ENCODE peak calls at places on chromosome 16, in ten cellular contexts. O, B, T, U, A, K, W, P, C and I are unnamed samples.

GRCh38 chr16:3810818-3811217 is 69.7 kb downstream of the CREBBP start:
- DNase-seq in O (no peak), B (no peak), T (no peak), U (no peak), A (no peak), K (no peak), W (no peak), P (no peak), C (no peak), I (no peak)

GRCh38 chr16:74586948-74587347 is 20.0 kb downstream of the GLG1 start:
- DNase-seq in O (no peak), B (no peak), T (no peak), U (no peak), A (no peak), K (no peak), W (no peak), P (no peak), C (no peak), I (no peak)

GRCh38 chr16:80039777-80040176 is 439.2 kb upstream of the MAF start:
- DNase-seq in O (no peak), B (no peak), T (no peak), U (no peak), A (no peak), K (no peak), W (no peak), P (no peak), C (no peak), I (no peak)

GRCh38 chr16:70750893-70751467 is 50.0 kb downstream of the VAC14 start:
- DNase-seq in O (peak; percentile 68), B (peak; percentile 70), T (no peak), U (peak; percentile 82), A (no peak), K (no peak), W (peak; percentile 55), P (no peak), C (no peak), I (peak; percentile 88)

GRCh38 chr16:51121009-51121347 is 30.1 kb downstream of the SALL1 start:
- DNase-seq in O (no peak), B (no peak), T (no peak), U (no peak), A (no peak), K (no peak), W (no peak), P (no peak), C (no peak), I (no peak)

GRCh38 chr16:21618261-21618660 is 18.9 kb downstream of the METTL9 start:
- DNase-seq in O (no peak), B (no peak), T (no peak), U (no peak), A (no peak), K (no peak), W (no peak), P (no peak), C (no peak), I (no peak)

GRCh38 chr16:57797526-57798266 is 4.6 kb downstream of the KIFC3 start:
- DNase-seq in O (no peak), B (no peak), T (no peak), U (peak; percentile 87), A (no peak), K (peak; percentile 96), W (no peak), P (peak; percentile 90), C (no peak), I (no peak)

GRCh38 chr16:30887927-30888326 is 6.0 kb downstream of the BCL7C start:
- DNase-seq in O (no peak), B (no peak), T (no peak), U (no peak), A (no peak), K (no peak), W (no peak), P (no peak), C (no peak), I (no peak)

GRCh38 chr16:58755989-58756649 is 22.0 kb upstream of the GOT2 start:
- DNase-seq in O (peak; percentile 65), B (peak; percentile 67), T (peak; percentile 56), U (no peak), A (no peak), K (peak; percentile 81), W (peak; percentile 74), P (peak; percentile 19), C (peak; percentile 9), I (peak; percentile 74)

GRCh38 chr16:12097523-12098428 is 121.2 kb downstream of the SNX29 start:
- DNase-seq in O (peak; percentile 51), B (peak; percentile 54), T (no peak), U (peak; percentile 59), A (peak; percentile 55), K (peak; percentile 62), W (no peak), P (no peak), C (no peak), I (peak; percentile 42)

GRCh38 chr16:88349153-88349902 is 33.4 kb upstream of the ZNF469 start:
- DNase-seq in O (no peak), B (no peak), T (no peak), U (no peak), A (no peak), K (no peak), W (no peak), P (no peak), C (no peak), I (no peak)

GRCh38 chr16:69890114-69890890 is 60.8 kb upstream of the CLEC18A start:
- DNase-seq in O (peak; percentile 64), B (peak; percentile 71), T (no peak), U (no peak), A (peak; percentile 44), K (no peak), W (peak; percentile 28), P (peak; percentile 54), C (no peak), I (no peak)

GRCh38 chr16:68658258-68658973 is 13.3 kb downstream of the CDH3 start:
- DNase-seq in O (no peak), B (no peak), T (no peak), U (peak; percentile 44), A (peak; percentile 63), K (peak; percentile 48), W (no peak), P (no peak), C (no peak), I (peak; percentile 53)

GRCh38 chr16:11148045-11148444 is 108.0 kb downstream of the SOCS1 start:
- DNase-seq in O (no peak), B (no peak), T (no peak), U (no peak), A (no peak), K (no peak), W (no peak), P (no peak), C (no peak), I (no peak)

GRCh38 chr16:85936761-85937343 is 37.9 kb downstream of the IRF8 start:
- DNase-seq in O (no peak), B (no peak), T (no peak), U (no peak), A (no peak), K (no peak), W (no peak), P (no peak), C (no peak), I (no peak)
- H3K4me3 ChIP-seq in O (no peak overlapping the region), B (no peak overlapping the region), T (peak overlapping the region; percentile 8), U (no peak overlapping the region), A (no peak overlapping the region), K (no peak overlapping the region), W (no peak overlapping the region), P (no peak overlapping the region), C (no peak overlapping the region), I (no peak overlapping the region)

DNA sequence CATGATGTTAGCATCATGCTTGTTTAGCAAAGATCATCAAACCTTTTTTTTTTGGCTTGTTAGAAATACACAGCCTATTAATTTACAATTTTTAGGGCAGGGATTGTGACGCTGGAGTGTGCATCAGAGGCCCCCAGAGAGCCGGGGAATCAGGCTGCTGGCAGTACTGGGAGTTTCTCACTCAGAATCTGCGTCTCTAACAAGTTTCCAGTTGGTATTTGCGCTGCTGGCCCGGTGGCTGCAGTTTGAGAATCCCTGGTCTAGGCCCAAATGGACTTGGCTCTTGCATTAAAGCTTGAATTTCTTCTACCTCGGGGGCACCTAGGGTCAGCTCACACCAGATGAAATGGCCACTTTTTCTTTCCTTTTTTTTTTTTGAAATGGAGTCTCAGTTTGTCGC is 150.9 kb upstream of the CIBAR2 start:
- DNase-seq in O (no peak), B (no peak), T (no peak), U (no peak), A (no peak), K (no peak), W (no peak), P (no peak), C (no peak), I (no peak)
- H3K27me3 ChIP-seq in O (no peaks in the 10 kb centered on the region), B (peaks cover 8% of the 10 kb centered on the region), T (no peaks in the 10 kb centered on the region), U (no peaks in the 10 kb centered on the region), A (no peaks in the 10 kb centered on the region), K (no peaks in the 10 kb centered on the region), W (no peaks in the 10 kb centered on the region), P (no peaks in the 10 kb centered on the region), C (no peaks in the 10 kb centered on the region), I (no peaks in the 10 kb centered on the region)

GRCh38 chr16:84065536-84066132 is 23.0 kb upstream of the SLC38A8 start:
- DNase-seq in O (no peak), B (no peak), T (no peak), U (peak; percentile 40), A (no peak), K (peak; percentile 62), W (peak; percentile 68), P (no peak), C (no peak), I (peak; percentile 9)
- H3K36me3 ChIP-seq in O (peaks cover 99% of the 10 kb centered on the region), B (peaks cover 50% of the 10 kb centered on the region), T (peaks cover 64% of the 10 kb centered on the region), U (peaks cover 96% of the 10 kb centered on the region), A (peaks cover 35% of the 10 kb centered on the region), K (peaks cover 11% of the 10 kb centered on the region), W (no peaks in the 10 kb centered on the region), P (peaks cover 47% of the 10 kb centered on the region), C (peaks cover 29% of the 10 kb centered on the region), I (peaks cover 9% of the 10 kb centered on the region)

DNA sequence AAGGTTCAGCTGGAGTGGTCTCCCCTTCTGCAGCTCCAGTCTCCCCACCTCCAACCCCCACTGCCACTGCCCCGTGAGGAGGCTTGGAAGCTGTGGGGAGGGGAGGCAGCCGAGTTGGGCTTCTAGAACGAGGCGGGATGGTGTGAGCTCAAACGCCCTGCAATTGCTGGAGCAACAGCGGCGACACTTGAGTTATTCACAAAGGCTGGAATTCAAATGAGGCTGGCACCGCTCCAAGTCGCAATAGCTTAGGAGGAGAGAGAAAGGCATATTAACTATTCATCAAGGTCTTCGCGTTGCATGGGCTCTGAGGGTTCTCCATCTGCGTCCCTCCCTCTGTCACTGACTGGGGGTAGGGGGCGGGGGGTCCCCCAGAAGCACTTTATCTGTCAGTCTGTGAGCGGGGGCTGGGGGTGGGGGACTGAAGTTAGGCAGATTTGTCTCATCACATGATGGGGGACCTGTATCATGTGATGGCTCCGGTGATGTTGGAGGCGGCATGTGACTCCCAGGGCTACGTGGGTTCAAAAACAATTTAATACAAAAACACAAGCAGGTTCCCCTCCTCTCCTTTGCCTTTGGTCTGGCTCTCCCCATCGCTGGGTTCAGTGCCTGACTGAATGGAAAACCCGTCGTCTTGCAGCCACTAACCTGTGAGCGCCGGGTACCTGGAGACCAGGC is 70.5 kb downstream of the RBBP6 start:
- DNase-seq in O (peak; percentile 26), B (peak; percentile 11), T (no peak), U (peak; percentile 74), A (no peak), K (no peak), W (peak; percentile 37), P (peak; percentile 4), C (no peak), I (no peak)
- H3K4me3 ChIP-seq in O (peak overlapping the region; percentile 40), B (peak overlapping the region; percentile 22), T (no peak overlapping the region), U (peak overlapping the region; percentile 21), A (no peak overlapping the region), K (no peak overlapping the region), W (no peak overlapping the region), P (no peak overlapping the region), C (peak overlapping the region; percentile 0), I (no peak overlapping the region)

GRCh38 chr16:83727018-83727417 is 80.8 kb upstream of the HSBP1 start:
- DNase-seq in O (no peak), B (no peak), T (no peak), U (no peak), A (no peak), K (no peak), W (no peak), P (no peak), C (no peak), I (no peak)
- H3K27me3 ChIP-seq in O (no peaks in the 10 kb centered on the region), B (no peaks in the 10 kb centered on the region), T (no peaks in the 10 kb centered on the region), U (no peaks in the 10 kb centered on the region), A (no peaks in the 10 kb centered on the region), K (no peaks in the 10 kb centered on the region), W (no peaks in the 10 kb centered on the region), P (no peaks in the 10 kb centered on the region), C (no peaks in the 10 kb centered on the region), I (no peaks in the 10 kb centered on the region)